ENCODE peak calls at places on chromosomes 11 and 22, in ten cellular contexts. One of them, this sample, is unnamed.

GRCh38 chr22:40498454-40499186 is 128.2 kb downstream of the SGSM3 start:
- DNase-seq in stomach: no peak
- DNase-seq in transverse colon: no peak
- DNase-seq in upper lobe of left lung: no peak
- DNase-seq in ovary: no peak
- DNase-seq in H1: no peak
- DNase-seq in sigmoid colon: no peak
- DNase-seq in suprapubic skin: no peak
- DNase-seq in A549: peak; percentile 80
- DNase-seq in esophagus muscularis mucosa: no peak
- DNase-seq in this sample: no peak

GRCh38 chr11:97683733-97684132 is 1293.9 kb downstream of the JRKL start:
- DNase-seq in stomach: no peak
- DNase-seq in transverse colon: no peak
- DNase-seq in upper lobe of left lung: no peak
- DNase-seq in ovary: no peak
- DNase-seq in H1: peak; percentile 54
- DNase-seq in sigmoid colon: no peak
- DNase-seq in suprapubic skin: no peak
- DNase-seq in A549: no peak
- DNase-seq in esophagus muscularis mucosa: no peak
- DNase-seq in this sample: no peak

GRCh38 chr22:37169412-37169811 is 18.6 kb downstream of the C1QTNF6 start:
- DNase-seq in stomach: no peak
- DNase-seq in transverse colon: no peak
- DNase-seq in upper lobe of left lung: peak; percentile 11
- DNase-seq in ovary: no peak
- DNase-seq in H1: no peak
- DNase-seq in sigmoid colon: no peak
- DNase-seq in suprapubic skin: peak; percentile 16
- DNase-seq in A549: no peak
- DNase-seq in esophagus muscularis mucosa: no peak
- DNase-seq in this sample: no peak

GRCh38 chr11:113168804-113169342 is 145.5 kb upstream of the TTC12 start:
- DNase-seq in stomach: no peak
- DNase-seq in transverse colon: no peak
- DNase-seq in upper lobe of left lung: no peak
- DNase-seq in ovary: no peak
- DNase-seq in H1: no peak
- DNase-seq in sigmoid colon: no peak
- DNase-seq in suprapubic skin: no peak
- DNase-seq in A549: no peak
- DNase-seq in esophagus muscularis mucosa: no peak
- DNase-seq in this sample: no peak

GRCh38 chr11:78800756-78801155 is 226.1 kb upstream of the NARS2 start:
- DNase-seq in stomach: no peak
- DNase-seq in transverse colon: no peak
- DNase-seq in upper lobe of left lung: no peak
- DNase-seq in ovary: no peak
- DNase-seq in H1: no peak
- DNase-seq in sigmoid colon: no peak
- DNase-seq in suprapubic skin: no peak
- DNase-seq in A549: no peak
- DNase-seq in esophagus muscularis mucosa: no peak
- DNase-seq in this sample: no peak

GRCh38 chr22:42269407-42270177 is 861 bp downstream of the TCF20 start:
- DNase-seq in stomach: peak; percentile 80
- DNase-seq in transverse colon: peak; percentile 84
- DNase-seq in upper lobe of left lung: peak; percentile 80
- DNase-seq in ovary: peak; percentile 47
- DNase-seq in H1: peak; percentile 84
- DNase-seq in sigmoid colon: peak; percentile 73
- DNase-seq in suprapubic skin: peak; percentile 77
- DNase-seq in A549: peak; percentile 68
- DNase-seq in esophagus muscularis mucosa: no peak
- DNase-seq in this sample: no peak

GRCh38 chr22:36256474-36256873 is 3.5 kb downstream of the APOL1 start:
- DNase-seq in stomach: no peak
- DNase-seq in transverse colon: no peak
- DNase-seq in upper lobe of left lung: no peak
- DNase-seq in ovary: no peak
- DNase-seq in H1: no peak
- DNase-seq in sigmoid colon: no peak
- DNase-seq in suprapubic skin: peak; percentile 21
- DNase-seq in A549: no peak
- DNase-seq in esophagus muscularis mucosa: no peak
- DNase-seq in this sample: no peak

GRCh38 chr11:61054927-61055562 is 47.2 kb upstream of the CD5 start:
- DNase-seq in stomach: peak; percentile 18
- DNase-seq in transverse colon: no peak
- DNase-seq in upper lobe of left lung: peak; percentile 21
- DNase-seq in ovary: no peak
- DNase-seq in H1: no peak
- DNase-seq in sigmoid colon: peak; percentile 57
- DNase-seq in suprapubic skin: no peak
- DNase-seq in A549: no peak
- DNase-seq in esophagus muscularis mucosa: no peak
- DNase-seq in this sample: no peak

GRCh38 chr22:33467718-33468117 is 409.5 kb upstream of the SYN3 start:
- DNase-seq in stomach: no peak
- DNase-seq in transverse colon: no peak
- DNase-seq in upper lobe of left lung: no peak
- DNase-seq in ovary: no peak
- DNase-seq in H1: no peak
- DNase-seq in sigmoid colon: no peak
- DNase-seq in suprapubic skin: no peak
- DNase-seq in A549: no peak
- DNase-seq in esophagus muscularis mucosa: no peak
- DNase-seq in this sample: no peak

GRCh38 chr11:12430912-12431311 is 53.5 kb downstream of the PARVA start:
- DNase-seq in stomach: peak; percentile 72
- DNase-seq in transverse colon: peak; percentile 74
- DNase-seq in upper lobe of left lung: peak; percentile 70
- DNase-seq in ovary: peak; percentile 90
- DNase-seq in H1: no peak
- DNase-seq in sigmoid colon: peak; percentile 95
- DNase-seq in suprapubic skin: peak; percentile 78
- DNase-seq in A549: peak; percentile 13
- DNase-seq in esophagus muscularis mucosa: peak; percentile 97
- DNase-seq in this sample: peak; percentile 63

GRCh38 chr22:46107089-46107664 is 43.1 kb upstream of the PPARA start:
- DNase-seq in stomach: peak; percentile 85
- DNase-seq in transverse colon: peak; percentile 56
- DNase-seq in upper lobe of left lung: peak; percentile 53
- DNase-seq in ovary: peak; percentile 59
- DNase-seq in H1: no peak
- DNase-seq in sigmoid colon: peak; percentile 89
- DNase-seq in suprapubic skin: no peak
- DNase-seq in A549: no peak
- DNase-seq in esophagus muscularis mucosa: no peak
- DNase-seq in this sample: no peak

GRCh38 chr11:2550606-2550970 is 105.8 kb downstream of the KCNQ1 start:
- DNase-seq in stomach: no peak
- DNase-seq in transverse colon: peak; percentile 3
- DNase-seq in upper lobe of left lung: no peak
- DNase-seq in ovary: peak; percentile 15
- DNase-seq in H1: no peak
- DNase-seq in sigmoid colon: peak; percentile 63
- DNase-seq in suprapubic skin: peak; percentile 35
- DNase-seq in A549: no peak
- DNase-seq in esophagus muscularis mucosa: no peak
- DNase-seq in this sample: no peak

GRCh38 chr11:128328955-128329551 is 258.3 kb downstream of the ETS1 start:
- DNase-seq in stomach: no peak
- DNase-seq in transverse colon: no peak
- DNase-seq in upper lobe of left lung: peak; percentile 45
- DNase-seq in ovary: peak; percentile 24
- DNase-seq in H1: no peak
- DNase-seq in sigmoid colon: no peak
- DNase-seq in suprapubic skin: no peak
- DNase-seq in A549: no peak
- DNase-seq in esophagus muscularis mucosa: no peak
- DNase-seq in this sample: no peak

GRCh38 chr11:19240420-19241259 is at the start of gene E2F8:
- DNase-seq in stomach: peak; percentile 91
- DNase-seq in transverse colon: peak; percentile 96
- DNase-seq in upper lobe of left lung: peak; percentile 95
- DNase-seq in ovary: peak; percentile 73
- DNase-seq in H1: peak; percentile 96
- DNase-seq in sigmoid colon: peak; percentile 90
- DNase-seq in suprapubic skin: peak; percentile 91
- DNase-seq in A549: peak; percentile 98
- DNase-seq in esophagus muscularis mucosa: peak; percentile 96
- DNase-seq in this sample: peak; percentile 58

GRCh38 chr11:3126901-3127691 is 38.0 kb downstream of the OSBPL5 start:
- DNase-seq in stomach: no peak
- DNase-seq in transverse colon: no peak
- DNase-seq in upper lobe of left lung: no peak
- DNase-seq in ovary: no peak
- DNase-seq in H1: no peak
- DNase-seq in sigmoid colon: peak; percentile 73
- DNase-seq in suprapubic skin: peak; percentile 77
- DNase-seq in A549: no peak
- DNase-seq in esophagus muscularis mucosa: no peak
- DNase-seq in this sample: no peak

GRCh38 chr11:36509265-36509664 is 807 bp downstream of the TRAF6 start:
- DNase-seq in stomach: no peak
- DNase-seq in transverse colon: no peak
- DNase-seq in upper lobe of left lung: no peak
- DNase-seq in ovary: no peak
- DNase-seq in H1: no peak
- DNase-seq in sigmoid colon: no peak
- DNase-seq in suprapubic skin: no peak
- DNase-seq in A549: no peak
- DNase-seq in esophagus muscularis mucosa: no peak
- DNase-seq in this sample: no peak

GRCh38 chr11:75554258-75555022 is 7.6 kb upstream of the SERPINH1 start:
- DNase-seq in stomach: peak; percentile 67
- DNase-seq in transverse colon: peak; percentile 82
- DNase-seq in upper lobe of left lung: peak; percentile 65
- DNase-seq in ovary: peak; percentile 99
- DNase-seq in H1: peak; percentile 83
- DNase-seq in sigmoid colon: peak; percentile 99
- DNase-seq in suprapubic skin: peak; percentile 91
- DNase-seq in A549: no peak
- DNase-seq in esophagus muscularis mucosa: peak; percentile 95
- DNase-seq in this sample: peak; percentile 66

GRCh38 chr11:65558002-65558784 is at the start of gene LTBP3:
- DNase-seq in stomach: peak; percentile 87
- DNase-seq in transverse colon: peak; percentile 77
- DNase-seq in upper lobe of left lung: peak; percentile 74
- DNase-seq in ovary: peak; percentile 86
- DNase-seq in H1: peak; percentile 72
- DNase-seq in sigmoid colon: peak; percentile 94
- DNase-seq in suprapubic skin: peak; percentile 83
- DNase-seq in A549: peak; percentile 59
- DNase-seq in esophagus muscularis mucosa: no peak
- DNase-seq in this sample: peak; percentile 80
- TF ChIP-seq EP300 in stomach: no peak
- TF ChIP-seq EP300 in transverse colon: no peak
- TF ChIP-seq EP300 in upper lobe of left lung: no peak
- TF ChIP-seq EP300 in ovary: no peak
- TF ChIP-seq EP300 in H1: no peak
- TF ChIP-seq EP300 in sigmoid colon: no peak
- TF ChIP-seq EP300 in suprapubic skin: no peak
- TF ChIP-seq EP300 in A549: no peak
- TF ChIP-seq EP300 in esophagus muscularis mucosa: no peak
- TF ChIP-seq EP300 in this sample: peak; percentile 25

GRCh38 chr22:23386245-23386631 is 193.9 kb downstream of the IGLL1 start:
- DNase-seq in stomach: no peak
- DNase-seq in transverse colon: no peak
- DNase-seq in upper lobe of left lung: no peak
- DNase-seq in ovary: no peak
- DNase-seq in H1: no peak
- DNase-seq in sigmoid colon: no peak
- DNase-seq in suprapubic skin: no peak
- DNase-seq in A549: no peak
- DNase-seq in esophagus muscularis mucosa: no peak
- DNase-seq in this sample: no peak
- TF ChIP-seq CTCF in stomach: no peak
- TF ChIP-seq CTCF in transverse colon: no peak
- TF ChIP-seq CTCF in upper lobe of left lung: no peak
- TF ChIP-seq CTCF in ovary: no peak
- TF ChIP-seq CTCF in H1: no peak
- TF ChIP-seq CTCF in sigmoid colon: no peak
- TF ChIP-seq CTCF in suprapubic skin: no peak
- TF ChIP-seq CTCF in A549: peak; percentile 18
- TF ChIP-seq CTCF in esophagus muscularis mucosa: no peak
- TF ChIP-seq CTCF in this sample: no peak

GRCh38 chr22:19716041-19716828 is 1.9 kb downstream of the SEPTIN5 start:
- DNase-seq in stomach: no peak
- DNase-seq in transverse colon: no peak
- DNase-seq in upper lobe of left lung: no peak
- DNase-seq in ovary: no peak
- DNase-seq in H1: no peak
- DNase-seq in sigmoid colon: no peak
- DNase-seq in suprapubic skin: no peak
- DNase-seq in A549: no peak
- DNase-seq in esophagus muscularis mucosa: no peak
- DNase-seq in this sample: no peak

GRCh38 chr22:19716829-19717105 is 2.5 kb downstream of the SEPTIN5 start:
- DNase-seq in stomach: no peak
- DNase-seq in transverse colon: no peak
- DNase-seq in upper lobe of left lung: no peak
- DNase-seq in ovary: no peak
- DNase-seq in H1: no peak
- DNase-seq in sigmoid colon: no peak
- DNase-seq in suprapubic skin: no peak
- DNase-seq in A549: no peak
- DNase-seq in esophagus muscularis mucosa: no peak
- DNase-seq in this sample: no peak

GRCh38 chr22:19717691-19718254 is 3.5 kb downstream of the SEPTIN5 start:
- DNase-seq in stomach: peak; percentile 79
- DNase-seq in transverse colon: peak; percentile 77
- DNase-seq in upper lobe of left lung: peak; percentile 75
- DNase-seq in ovary: peak; percentile 81
- DNase-seq in H1: peak; percentile 92
- DNase-seq in sigmoid colon: peak; percentile 86
- DNase-seq in suprapubic skin: no peak
- DNase-seq in A549: peak; percentile 65
- DNase-seq in esophagus muscularis mucosa: no peak
- DNase-seq in this sample: peak; percentile 53

GRCh38 chr22:19718255-19719054 is 4.2 kb downstream of the SEPTIN5 start:
- DNase-seq in stomach: no peak
- DNase-seq in transverse colon: no peak
- DNase-seq in upper lobe of left lung: no peak
- DNase-seq in ovary: no peak
- DNase-seq in H1: no peak
- DNase-seq in sigmoid colon: no peak
- DNase-seq in suprapubic skin: no peak
- DNase-seq in A549: no peak
- DNase-seq in esophagus muscularis mucosa: no peak
- DNase-seq in this sample: no peak

GRCh38 chr22:19717181-19717580 is 2.9 kb downstream of the SEPTIN5 start:
- DNase-seq in stomach: no peak
- DNase-seq in transverse colon: no peak
- DNase-seq in upper lobe of left lung: no peak
- DNase-seq in ovary: no peak
- DNase-seq in H1: no peak
- DNase-seq in sigmoid colon: no peak
- DNase-seq in suprapubic skin: no peak
- DNase-seq in A549: no peak
- DNase-seq in esophagus muscularis mucosa: no peak
- DNase-seq in this sample: no peak
- H3K4me1 ChIP-seq in stomach: peaks cover 56% of the 10 kb centered on the region
- H3K4me1 ChIP-seq in transverse colon: peaks cover 34% of the 10 kb centered on the region
- H3K4me1 ChIP-seq in upper lobe of left lung: peaks cover 25% of the 10 kb centered on the region
- H3K4me1 ChIP-seq in ovary: peaks cover 13% of the 10 kb centered on the region
- H3K4me1 ChIP-seq in H1: peaks cover 24% of the 10 kb centered on the region
- H3K4me1 ChIP-seq in sigmoid colon: peaks cover 42% of the 10 kb centered on the region
- H3K4me1 ChIP-seq in suprapubic skin: peaks cover 47% of the 10 kb centered on the region
- H3K4me1 ChIP-seq in A549: peaks cover 9% of the 10 kb centered on the region
- H3K4me1 ChIP-seq in esophagus muscularis mucosa: peaks cover 61% of the 10 kb centered on the region
- H3K4me1 ChIP-seq in this sample: peaks cover 8% of the 10 kb centered on the region

GRCh38 chr11:64245401-64245796 is 1.3 kb downstream of the PPP1R14B start:
- DNase-seq in stomach: peak; percentile 66
- DNase-seq in transverse colon: peak; percentile 70
- DNase-seq in upper lobe of left lung: no peak
- DNase-seq in ovary: peak; percentile 58
- DNase-seq in H1: no peak
- DNase-seq in sigmoid colon: peak; percentile 84
- DNase-seq in suprapubic skin: no peak
- DNase-seq in A549: no peak
- DNase-seq in esophagus muscularis mucosa: no peak
- DNase-seq in this sample: no peak
- TF ChIP-seq EP300 in stomach: no peak
- TF ChIP-seq EP300 in transverse colon: no peak
- TF ChIP-seq EP300 in upper lobe of left lung: no peak
- TF ChIP-seq EP300 in ovary: no peak
- TF ChIP-seq EP300 in H1: no peak
- TF ChIP-seq EP300 in sigmoid colon: no peak
- TF ChIP-seq EP300 in suprapubic skin: no peak
- TF ChIP-seq EP300 in A549: no peak
- TF ChIP-seq EP300 in esophagus muscularis mucosa: no peak
- TF ChIP-seq EP300 in this sample: no peak

This sample was measured in tibial nerve.